ENCODE peak calls at places on chromosomes 12 and 14, in four cellular contexts. R is cardiac muscle cell, V is fibroblast of lung, T is psoas muscle. Z is an unnamed sample. For H3K4me1, the result is how much of the 10 kb centered on the place peaks cover.

GRCh38 chr14:104895207-104895785 is 29.4 kb upstream of the PLD4 start:
- DNase-seq in R (no peak), V (no peak), T (peak), Z (no peak)

GRCh38 chr12:25131270-25131669 is 63.7 kb downstream of the DNAI7 start:
- DNase-seq in R (no peak), V (no peak), T (no peak), Z (no peak)

GRCh38 chr14:104786091-104786586 is 9.4 kb downstream of the AKT1 start:
- DNase-seq in R (no peak), V (no peak), T (no peak), Z (peak)

GRCh38 chr12:14958361-14959125 is 2.9 kb downstream of the ARHGDIB start:
- DNase-seq in R (no peak), V (no peak), T (no peak), Z (no peak)

GRCh38 chr12:857611-858010 is 91.9 kb downstream of the RAD52 start:
- DNase-seq in R (peak), V (peak), T (peak), Z (no peak)

GRCh38 chr14:51828017-51828797 is 32.2 kb upstream of the GNG2 start:
- DNase-seq in R (peak), V (peak), T (peak), Z (no peak)

GRCh38 chr12:93177208-93178153 is 200.2 kb upstream of the NUDT4 start:
- DNase-seq in R (peak), V (no peak), T (no peak), Z (peak)

GRCh38 chr12:6267007-6267721 is 43.3 kb upstream of the PLEKHG6 start:
- DNase-seq in R (peak), V (peak), T (no peak), Z (no peak)

GRCh38 chr14:93543766-93544165 is 113.0 kb downstream of the UNC79 start:
- DNase-seq in R (peak), V (peak), T (no peak), Z (no peak)

DNA sequence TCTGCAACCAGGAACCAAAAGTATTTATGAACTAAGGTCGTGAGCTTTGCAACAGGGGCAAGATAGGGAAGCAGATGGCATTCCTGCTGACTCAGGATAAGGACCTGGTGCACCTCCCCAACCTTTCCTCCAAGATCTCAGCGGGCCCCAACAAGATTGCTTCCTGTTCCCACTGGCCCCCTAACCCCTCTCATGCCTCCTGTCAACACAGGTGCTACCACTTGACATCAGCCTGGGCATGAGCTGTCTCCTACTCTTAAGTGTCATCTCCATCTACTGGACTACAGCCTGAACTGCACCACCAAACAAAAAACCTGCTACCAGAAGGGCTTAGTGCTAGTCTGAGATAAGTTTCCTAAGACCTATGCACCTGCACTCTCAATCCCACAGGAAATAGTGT is 32.7 kb downstream of the MED6 start:
- DNase-seq in R (peak), V (peak), T (no peak), Z (peak)
- TF ChIP-seq CTCF in R (peak), V (peak), T (peak), Z (no peak)

GRCh38 chr12:66662729-66663128 is 16.1 kb downstream of the GRIP1 start:
- DNase-seq in R (peak), V (peak), T (no peak), Z (no peak)
- H3K27ac ChIP-seq in R (no peak), V (no peak), T (no peak), Z (no peak)

GRCh38 chr14:67938046-67938445 is 118.5 kb downstream of the RAD51B start:
- DNase-seq in R (no peak), V (no peak), T (no peak), Z (no peak)
- H3K4me1 ChIP-seq in R (under half), V (under half), T (under half), Z (under half)

GRCh38 chr12:118436002-118436724 is 59.8 kb downstream of the SUDS3 start:
- DNase-seq in R (no peak), V (no peak), T (no peak), Z (no peak)
- TF ChIP-seq CTCF in R (no peak), V (no peak), T (peak), Z (no peak)

DNA sequence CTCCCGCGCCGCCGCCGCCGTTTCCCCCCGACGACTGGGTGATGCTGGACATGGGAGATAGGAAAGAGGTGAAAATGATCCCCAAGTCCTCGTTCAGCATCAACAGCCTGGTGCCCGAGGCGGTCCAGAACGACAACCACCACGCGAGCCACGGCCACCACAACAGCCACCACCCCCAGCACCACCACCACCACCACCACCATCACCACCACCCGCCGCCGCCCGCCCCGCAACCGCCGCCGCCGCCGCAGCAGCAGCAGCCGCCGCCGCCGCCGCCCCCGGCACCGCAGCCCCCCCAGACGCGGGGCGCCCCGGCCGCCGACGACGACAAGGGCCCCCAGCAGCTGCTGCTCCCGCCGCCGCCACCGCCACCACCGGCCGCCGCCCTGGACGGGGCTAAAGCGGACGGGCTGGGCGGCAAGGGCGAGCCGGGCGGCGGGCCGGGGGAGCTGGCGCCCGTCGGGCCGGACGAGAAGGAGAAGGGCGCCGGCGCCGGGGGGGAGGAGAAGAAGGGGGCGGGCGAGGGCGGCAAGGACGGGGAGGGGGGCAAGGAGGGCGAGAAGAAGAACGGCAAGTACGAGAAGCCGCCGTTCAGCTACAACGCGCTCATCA is 758 bp downstream of the FOXG1 start:
- DNase-seq in R (no peak), V (no peak), T (no peak), Z (no peak)
- H3K27ac ChIP-seq in R (no peak), V (no peak), T (no peak), Z (peak)

DNA sequence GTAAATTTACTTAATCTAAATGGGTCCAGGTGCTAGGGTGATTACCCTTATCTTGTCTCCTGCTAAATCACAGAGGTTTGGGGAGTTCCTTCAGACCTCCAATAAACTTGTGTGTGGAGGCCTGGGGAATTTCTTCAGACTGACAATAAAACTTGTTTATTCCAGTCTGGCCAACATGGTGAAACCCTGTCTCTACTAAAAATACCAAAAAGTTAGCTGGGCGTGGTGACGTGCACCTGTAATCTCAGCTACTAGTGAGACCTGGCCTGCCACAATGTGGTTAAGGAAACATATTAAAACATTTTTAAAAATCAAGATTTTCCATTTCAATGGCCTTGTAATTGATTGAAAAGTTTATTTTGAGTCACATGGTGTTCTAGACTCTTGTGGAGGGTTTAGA is 126.9 kb upstream of the FGD4 start:
- DNase-seq in R (no peak), V (no peak), T (no peak), Z (no peak)
- H3K4me1 ChIP-seq in R (under half), V (under half), T (under half), Z (under half)

GRCh38 chr14:86055512-86055911 is 525.6 kb downstream of the FLRT2 start:
- DNase-seq in R (peak), V (peak), T (no peak), Z (no peak)
- TF ChIP-seq CTCF in R (no peak), V (peak), T (no peak), Z (no peak)

GRCh38 chr14:21256539-21257394 is 12.5 kb downstream of the HNRNPC start:
- DNase-seq in R (no peak), V (no peak), T (no peak), Z (no peak)

GRCh38 chr14:21258194-21258888 is 10.9 kb downstream of the HNRNPC start:
- DNase-seq in R (no peak), V (no peak), T (no peak), Z (no peak)

GRCh38 chr14:21257395-21258193 is 11.6 kb downstream of the HNRNPC start:
- DNase-seq in R (peak), V (no peak), T (no peak), Z (no peak)

GRCh38 chr14:21252149-21252548 is 17.1 kb downstream of the HNRNPC start:
- DNase-seq in R (no peak), V (no peak), T (no peak), Z (no peak)

DNA sequence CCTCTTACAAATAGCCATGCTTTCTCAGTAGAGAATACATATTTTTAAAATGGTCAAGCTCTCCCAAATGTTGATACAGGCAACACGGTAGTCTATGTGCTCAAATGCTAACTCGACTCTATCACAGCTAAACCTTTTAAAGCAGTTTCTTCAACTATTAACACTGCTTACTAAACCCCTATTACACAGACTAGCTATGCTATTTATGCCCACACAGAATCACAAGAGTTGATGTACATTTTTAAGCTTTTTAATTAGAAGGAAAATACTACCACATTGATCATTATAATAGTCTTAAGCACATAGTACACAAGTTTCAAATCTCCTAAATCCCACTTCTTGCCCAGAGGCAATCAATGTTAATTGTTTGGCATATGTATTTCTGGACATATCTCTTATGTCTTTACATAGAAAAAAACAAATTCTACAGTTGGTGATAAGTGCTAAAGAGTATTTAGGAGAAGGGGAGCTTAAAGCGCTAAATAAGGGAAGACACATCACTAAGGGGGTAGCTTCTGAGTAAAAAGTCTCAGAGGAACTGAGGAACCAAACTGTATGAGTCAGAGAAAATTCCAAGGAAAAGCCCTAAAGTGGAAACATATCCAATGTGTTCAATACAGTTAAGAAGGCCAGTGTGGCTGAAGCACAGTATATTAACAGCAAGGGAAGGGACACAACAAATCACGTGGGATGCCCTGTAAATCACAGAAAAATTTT is 13.7 kb downstream of the HNRNPC start:
- DNase-seq in R (no peak), V (no peak), T (no peak), Z (no peak)
- H3K27ac ChIP-seq in R (peak), V (no peak), T (peak), Z (no peak)

GRCh38 chr12:112133418-112133817 is 8.1 kb downstream of the TRAFD1 start:
- DNase-seq in R (no peak), V (no peak), T (no peak), Z (no peak)
- H3K4me1 ChIP-seq in R (under half), V (under half), T (under half), Z (under half)

Z was measured in testis.